ENCODE peak calls at places on chromosomes 13 and 19, in nine cellular contexts. N, F, R, Q, S, K, H, V and Z are unnamed samples.

GRCh38 chr13:76683854-76684253 is 202.4 kb downstream of the KCTD12 start:
- DNase-seq in R (no peak), N (no peak), K (no peak), S (no peak), F (no peak), Q (no peak), V (no peak), H (no peak), Z (no peak)

GRCh38 chr19:53864308-53864836 is 3.3 kb upstream of the MYADM start:
- DNase-seq in K (no peak), S (no peak), V (no peak), N (no peak), F (no peak), Q (no peak), H (no peak), R (no peak), Z (no peak)

GRCh38 chr13:112261924-112262323 is 114.2 kb upstream of the SPACA7 start:
- DNase-seq in V (no peak), R (no peak), F (no peak), N (no peak), Q (no peak), S (no peak), K (no peak), H (no peak), Z (no peak)

GRCh38 chr19:15107056-15108010 is at the start of gene SYDE1:
- DNase-seq in S (peak; percentile 64), F (no peak), V (no peak), K (no peak), Q (peak; percentile 93), H (peak; percentile 72), N (peak; percentile 14), R (peak; percentile 63), Z (peak; percentile 68)

GRCh38 chr13:28922341-28922740 is 102.2 kb downstream of the MTUS2 start:
- DNase-seq in F (no peak), Q (no peak), K (no peak), R (no peak), V (no peak), S (no peak), N (no peak), H (no peak), Z (no peak)

GRCh38 chr13:112992931-112993700 is 24.1 kb downstream of the MCF2L start:
- DNase-seq in K (no peak), V (no peak), N (no peak), H (no peak), R (no peak), S (no peak), F (no peak), Q (no peak), Z (no peak)

GRCh38 chr13:102073251-102073650 is 328.6 kb downstream of the FGF14 start:
- DNase-seq in N (no peak), V (no peak), H (no peak), R (no peak), F (no peak), K (no peak), S (no peak), Q (no peak), Z (no peak)

GRCh38 chr19:49664171-49665070 is 1.2 kb downstream of the IRF3 start:
- DNase-seq in N (peak; percentile 95), R (peak; percentile 78), F (peak; percentile 85), V (peak; percentile 94), Q (peak; percentile 92), K (peak; percentile 52), S (peak; percentile 95), H (peak; percentile 91), Z (peak; percentile 88)

GRCh38 chr13:99193152-99193551 is 7.5 kb upstream of the UBAC2 start:
- DNase-seq in K (no peak), H (no peak), Q (no peak), S (no peak), V (no peak), R (no peak), N (no peak), F (no peak), Z (no peak)

GRCh38 chr13:107838592-107839161 is 376.7 kb downstream of the LIG4 start:
- DNase-seq in F (no peak), Q (no peak), V (no peak), R (no peak), N (no peak), S (no peak), K (no peak), H (no peak), Z (no peak)

GRCh38 chr19:18119243-18120105 is 21.9 kb downstream of the MAST3 start:
- DNase-seq in S (peak; percentile 55), H (no peak), F (no peak), Q (no peak), V (no peak), K (no peak), R (no peak), N (peak; percentile 36), Z (no peak)

GRCh38 chr19:8571006-8571411 is 6.2 kb downstream of the MYO1F start:
- DNase-seq in K (no peak), R (peak; percentile 40), S (peak; percentile 42), Q (peak; percentile 11), H (peak; percentile 92), N (no peak), V (no peak), F (peak; percentile 36), Z (peak; percentile 29)

GRCh38 chr13:101845501-101846012 is 393.1 kb downstream of the ITGBL1 start:
- DNase-seq in V (no peak), R (peak; percentile 74), H (no peak), Q (no peak), K (no peak), F (no peak), N (no peak), S (no peak), Z (no peak)

GRCh38 chr13:41462427-41462826 is 5.1 kb downstream of the RGCC start:
- DNase-seq in Q (no peak), K (no peak), R (no peak), V (no peak), N (no peak), S (no peak), F (no peak), H (no peak), Z (no peak)

GRCh38 chr13:112697756-112698655 is 8.2 kb downstream of the ATP11A start:
- DNase-seq in R (no peak), H (peak; percentile 82), Q (no peak), S (no peak), N (no peak), V (no peak), F (no peak), K (no peak), Z (no peak)

GRCh38 chr19:3269972-3270667 is 45.7 kb downstream of the CELF5 start:
- DNase-seq in F (no peak), V (no peak), R (no peak), K (no peak), S (no peak), Q (peak; percentile 67), H (no peak), N (no peak), Z (no peak)

GRCh38 chr13:113329656-113330312 is 32.7 kb downstream of the LAMP1 start:
- DNase-seq in F (no peak), V (no peak), H (no peak), K (no peak), Q (no peak), R (no peak), N (no peak), S (no peak), Z (no peak)

GRCh38 chr19:58305065-58305931 is at the start of gene ERVK3-1:
- DNase-seq in F (peak; percentile 90), H (peak; percentile 99), R (peak; percentile 97), K (peak; percentile 92), V (peak; percentile 74), Q (peak; percentile 98), N (peak; percentile 85), S (peak; percentile 94), Z (peak; percentile 94)

GRCh38 chr19:44758596-44758995 is 10.1 kb downstream of the BCL3 start:
- DNase-seq in Q (peak; percentile 46), S (no peak), N (no peak), K (no peak), H (no peak), R (no peak), F (no peak), V (no peak), Z (peak; percentile 42)

GRCh38 chr13:113842336-113843062 is 21.4 kb downstream of the GAS6 start:
- DNase-seq in N (no peak), S (no peak), R (no peak), Q (no peak), H (no peak), F (no peak), K (no peak), V (no peak), Z (no peak)

GRCh38 chr19:3478409-3479176 is 1.7 kb downstream of the SMIM24 start:
- DNase-seq in F (no peak), V (no peak), N (no peak), Q (no peak), S (peak; percentile 16), R (no peak), K (no peak), H (no peak), Z (no peak)

GRCh38 chr13:99926014-99926731 is 45.4 kb downstream of the ZIC5 start:
- DNase-seq in F (no peak), N (no peak), Q (no peak), H (peak; percentile 59), R (peak; percentile 42), V (no peak), S (no peak), K (no peak), Z (no peak)

GRCh38 chr13:108615241-108615640 is 14.2 kb upstream of the MYO16 start:
- DNase-seq in N (no peak), H (no peak), K (no peak), V (no peak), R (no peak), Q (no peak), S (no peak), F (no peak), Z (no peak)

GRCh38 chr19:51448011-51448744 is 10.1 kb downstream of the SIGLEC8 start:
- DNase-seq in S (peak; percentile 68), V (no peak), F (peak; percentile 12), R (no peak), H (no peak), N (peak; percentile 22), Q (no peak), K (no peak), Z (no peak)

GRCh38 chr19:45526971-45527370 is 19.7 kb downstream of the VASP start:
- DNase-seq in V (no peak), H (no peak), F (no peak), R (no peak), Q (no peak), N (no peak), K (no peak), S (no peak), Z (no peak)

GRCh38 chr13:49388256-49388655 is 55.6 kb downstream of the CAB39L start:
- DNase-seq in S (no peak), H (no peak), N (no peak), F (no peak), K (no peak), Q (no peak), V (no peak), R (no peak), Z (no peak)

GRCh38 chr19:15378529-15379082 is 981 bp downstream of the AKAP8 start:
- DNase-seq in R (peak; percentile 38), F (peak; percentile 34), V (no peak), K (no peak), N (peak; percentile 34), H (peak; percentile 82), S (peak; percentile 55), Q (peak; percentile 56), Z (no peak)

GRCh38 chr13:53189162-53189561 is 160.5 kb downstream of the OLFM4 start:
- DNase-seq in N (no peak), K (no peak), Q (no peak), F (no peak), R (no peak), H (no peak), S (no peak), V (no peak), Z (no peak)

GRCh38 chr13:23728807-23729206 is 158.6 kb downstream of the TNFRSF19 start:
- DNase-seq in S (no peak), F (no peak), H (no peak), V (no peak), N (no peak), K (no peak), Q (no peak), R (no peak), Z (no peak)

GRCh38 chr19:10862561-10863106 is 8.7 kb upstream of the CARM1 start:
- DNase-seq in F (no peak), V (no peak), R (no peak), S (no peak), H (no peak), N (no peak), Q (no peak), K (no peak), Z (no peak)

GRCh38 chr13:111325941-111326620 is 5.6 kb downstream of the TEX29 start:
- DNase-seq in N (no peak), S (no peak), H (no peak), V (no peak), K (no peak), F (no peak), Q (no peak), R (no peak), Z (no peak)